ENCODE peak calls at places on chromosomes 13 and 19, in eight cellular contexts. One of them, this sample, is unnamed.

GRCh38 chr19:55152017-55152416 is 3.0 kb upstream of the TNNT1 start:
- DNase-seq in tibial nerve: no peak
- DNase-seq in thoracic aorta: no peak
- DNase-seq in Calu3: no peak
- DNase-seq in colonic mucosa: no peak
- DNase-seq in fibroblast of lung: no peak
- DNase-seq in breast epithelium: no peak
- DNase-seq in upper lobe of right lung: no peak
- DNase-seq in this sample: no peak

GRCh38 chr13:40774672-40775071 is 3.7 kb upstream of the MRPS31 start:
- DNase-seq in tibial nerve: no peak
- DNase-seq in upper lobe of right lung: no peak
- DNase-seq in thoracic aorta: no peak
- DNase-seq in colonic mucosa: no peak
- DNase-seq in breast epithelium: no peak
- DNase-seq in fibroblast of lung: no peak
- DNase-seq in Calu3: no peak
- DNase-seq in this sample: no peak

GRCh38 chr13:21106089-21106488 is 44.7 kb upstream of the LATS2 start:
- DNase-seq in fibroblast of lung: peak
- DNase-seq in thoracic aorta: no peak
- DNase-seq in breast epithelium: no peak
- DNase-seq in colonic mucosa: no peak
- DNase-seq in Calu3: no peak
- DNase-seq in tibial nerve: no peak
- DNase-seq in upper lobe of right lung: no peak
- DNase-seq in this sample: no peak

GRCh38 chr13:30906411-30906990 is 430 bp downstream of the MEDAG start:
- DNase-seq in thoracic aorta: no peak
- DNase-seq in colonic mucosa: no peak
- DNase-seq in fibroblast of lung: peak
- DNase-seq in upper lobe of right lung: no peak
- DNase-seq in breast epithelium: no peak
- DNase-seq in Calu3: peak
- DNase-seq in tibial nerve: no peak
- DNase-seq in this sample: no peak

GRCh38 chr13:63345835-63346234 is 1930.2 kb upstream of the PCDH20 start:
- DNase-seq in Calu3: no peak
- DNase-seq in thoracic aorta: no peak
- DNase-seq in colonic mucosa: no peak
- DNase-seq in fibroblast of lung: no peak
- DNase-seq in breast epithelium: no peak
- DNase-seq in tibial nerve: no peak
- DNase-seq in upper lobe of right lung: no peak
- DNase-seq in this sample: no peak

GRCh38 chr13:114107686-114108081 is 24.7 kb downstream of the RASA3 start:
- DNase-seq in fibroblast of lung: peak
- DNase-seq in upper lobe of right lung: peak
- DNase-seq in Calu3: no peak
- DNase-seq in colonic mucosa: no peak
- DNase-seq in breast epithelium: no peak
- DNase-seq in thoracic aorta: no peak
- DNase-seq in tibial nerve: no peak
- DNase-seq in this sample: peak

GRCh38 chr13:113648218-113648615 is 9.8 kb downstream of the ATP4B start:
- DNase-seq in breast epithelium: no peak
- DNase-seq in upper lobe of right lung: peak
- DNase-seq in thoracic aorta: no peak
- DNase-seq in colonic mucosa: no peak
- DNase-seq in Calu3: no peak
- DNase-seq in tibial nerve: no peak
- DNase-seq in fibroblast of lung: no peak
- DNase-seq in this sample: no peak

GRCh38 chr13:105991622-105992254 is 543.7 kb downstream of the EFNB2 start:
- DNase-seq in breast epithelium: peak
- DNase-seq in fibroblast of lung: peak
- DNase-seq in Calu3: peak
- DNase-seq in tibial nerve: no peak
- DNase-seq in upper lobe of right lung: no peak
- DNase-seq in thoracic aorta: no peak
- DNase-seq in colonic mucosa: no peak
- DNase-seq in this sample: no peak

GRCh38 chr13:40653558-40654318 is 12.7 kb downstream of the FOXO1 start:
- DNase-seq in fibroblast of lung: peak
- DNase-seq in Calu3: no peak
- DNase-seq in breast epithelium: no peak
- DNase-seq in thoracic aorta: no peak
- DNase-seq in upper lobe of right lung: no peak
- DNase-seq in colonic mucosa: no peak
- DNase-seq in tibial nerve: no peak
- DNase-seq in this sample: no peak

GRCh38 chr19:984165-984967 is at the start of gene WDR18:
- DNase-seq in fibroblast of lung: peak
- DNase-seq in colonic mucosa: peak
- DNase-seq in breast epithelium: peak
- DNase-seq in Calu3: peak
- DNase-seq in thoracic aorta: peak
- DNase-seq in tibial nerve: peak
- DNase-seq in upper lobe of right lung: peak
- DNase-seq in this sample: peak
- TF ChIP-seq CTCF in fibroblast of lung: no peak
- TF ChIP-seq CTCF in colonic mucosa: no peak
- TF ChIP-seq CTCF in breast epithelium: no peak
- TF ChIP-seq CTCF in Calu3: no peak
- TF ChIP-seq CTCF in thoracic aorta: no peak
- TF ChIP-seq CTCF in tibial nerve: peak
- TF ChIP-seq CTCF in upper lobe of right lung: peak
- TF ChIP-seq CTCF in this sample: peak

GRCh38 chr13:76904507-76904906 is 18.3 kb upstream of the KCTD12 start:
- DNase-seq in upper lobe of right lung: no peak
- DNase-seq in colonic mucosa: no peak
- DNase-seq in Calu3: no peak
- DNase-seq in breast epithelium: no peak
- DNase-seq in thoracic aorta: no peak
- DNase-seq in fibroblast of lung: no peak
- DNase-seq in tibial nerve: no peak
- DNase-seq in this sample: no peak

DNA sequence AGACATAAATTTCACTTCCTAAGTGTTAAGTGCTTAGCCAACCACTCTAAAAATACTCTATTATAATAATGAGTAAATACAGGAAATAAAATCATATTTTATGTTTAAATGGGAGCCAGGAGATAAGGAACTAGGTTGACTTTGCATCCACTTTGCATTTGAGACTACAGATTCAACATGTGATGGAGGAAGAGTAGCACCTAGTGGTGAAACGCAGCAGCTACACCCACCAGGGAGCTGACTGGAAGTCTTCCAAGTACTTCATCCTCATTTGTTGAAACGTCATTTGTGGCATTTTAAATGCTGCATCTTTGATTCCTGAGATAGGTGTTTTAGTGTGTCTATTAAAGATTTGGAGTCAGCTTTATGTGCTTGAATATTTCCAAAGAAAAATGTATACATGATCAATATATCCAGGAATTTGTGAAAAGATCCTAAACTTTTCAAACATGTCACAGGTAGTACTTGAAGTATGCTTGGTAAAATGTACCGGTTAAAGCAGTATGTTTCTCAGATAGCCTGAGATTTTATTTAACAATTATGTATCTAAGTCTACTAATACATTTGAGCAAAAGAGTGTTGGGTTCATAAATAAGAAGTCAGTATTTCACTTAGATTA is 17.4 kb upstream of the KCTD12 start:
- DNase-seq in breast epithelium: peak
- DNase-seq in Calu3: peak
- DNase-seq in fibroblast of lung: peak
- DNase-seq in thoracic aorta: no peak
- DNase-seq in upper lobe of right lung: no peak
- DNase-seq in colonic mucosa: peak
- DNase-seq in tibial nerve: peak
- DNase-seq in this sample: no peak
- TF ChIP-seq CTCF in breast epithelium: peak
- TF ChIP-seq CTCF in Calu3: peak
- TF ChIP-seq CTCF in fibroblast of lung: peak
- TF ChIP-seq CTCF in thoracic aorta: peak
- TF ChIP-seq CTCF in upper lobe of right lung: peak
- TF ChIP-seq CTCF in colonic mucosa: peak
- TF ChIP-seq CTCF in tibial nerve: peak
- TF ChIP-seq CTCF in this sample: peak

GRCh38 chr19:10468133-10468532 is 35.0 kb downstream of the KEAP1 start:
- DNase-seq in Calu3: no peak
- DNase-seq in tibial nerve: no peak
- DNase-seq in fibroblast of lung: no peak
- DNase-seq in breast epithelium: no peak
- DNase-seq in colonic mucosa: no peak
- DNase-seq in upper lobe of right lung: no peak
- DNase-seq in thoracic aorta: no peak
- DNase-seq in this sample: no peak

GRCh38 chr19:10474962-10475451 is 28.1 kb downstream of the KEAP1 start:
- DNase-seq in colonic mucosa: no peak
- DNase-seq in tibial nerve: no peak
- DNase-seq in breast epithelium: no peak
- DNase-seq in thoracic aorta: no peak
- DNase-seq in upper lobe of right lung: no peak
- DNase-seq in Calu3: no peak
- DNase-seq in fibroblast of lung: no peak
- DNase-seq in this sample: no peak

GRCh38 chr19:10467104-10467706 is 36.0 kb downstream of the KEAP1 start:
- DNase-seq in breast epithelium: no peak
- DNase-seq in upper lobe of right lung: no peak
- DNase-seq in tibial nerve: no peak
- DNase-seq in colonic mucosa: no peak
- DNase-seq in Calu3: no peak
- DNase-seq in thoracic aorta: no peak
- DNase-seq in fibroblast of lung: no peak
- DNase-seq in this sample: no peak

GRCh38 chr19:10473192-10473591 is 30.0 kb downstream of the KEAP1 start:
- DNase-seq in colonic mucosa: no peak
- DNase-seq in fibroblast of lung: no peak
- DNase-seq in breast epithelium: no peak
- DNase-seq in thoracic aorta: no peak
- DNase-seq in tibial nerve: no peak
- DNase-seq in upper lobe of right lung: no peak
- DNase-seq in Calu3: no peak
- DNase-seq in this sample: no peak

DNA sequence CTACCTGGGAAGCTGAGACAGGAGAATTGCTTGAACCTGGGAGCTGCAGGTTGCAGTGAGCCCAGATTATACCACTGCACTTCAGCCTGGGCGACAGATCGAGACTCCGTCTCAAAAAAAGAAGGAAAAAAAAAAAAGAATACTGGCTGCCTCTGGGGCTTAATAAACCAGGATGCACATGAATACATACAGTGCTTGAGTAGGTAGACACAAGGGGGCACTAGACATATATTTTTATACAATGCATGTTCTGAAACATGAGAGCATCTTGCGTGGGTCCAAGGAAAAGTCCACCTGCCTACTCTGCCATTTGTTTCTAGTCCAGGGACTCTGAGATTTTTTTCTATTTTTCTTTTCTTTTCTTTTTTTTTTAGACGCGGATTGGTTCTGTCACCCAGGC is 31.2 kb downstream of the KEAP1 start:
- DNase-seq in Calu3: no peak
- DNase-seq in colonic mucosa: no peak
- DNase-seq in upper lobe of right lung: no peak
- DNase-seq in tibial nerve: no peak
- DNase-seq in thoracic aorta: no peak
- DNase-seq in breast epithelium: no peak
- DNase-seq in fibroblast of lung: peak
- DNase-seq in this sample: no peak
- TF ChIP-seq CTCF in Calu3: peak
- TF ChIP-seq CTCF in colonic mucosa: peak
- TF ChIP-seq CTCF in upper lobe of right lung: peak
- TF ChIP-seq CTCF in tibial nerve: no peak
- TF ChIP-seq CTCF in thoracic aorta: peak
- TF ChIP-seq CTCF in breast epithelium: no peak
- TF ChIP-seq CTCF in fibroblast of lung: peak
- TF ChIP-seq CTCF in this sample: peak

GRCh38 chr19:12938536-12939291 is at the start of gene CALR:
- DNase-seq in breast epithelium: no peak
- DNase-seq in Calu3: peak
- DNase-seq in upper lobe of right lung: no peak
- DNase-seq in colonic mucosa: peak
- DNase-seq in fibroblast of lung: peak
- DNase-seq in tibial nerve: no peak
- DNase-seq in thoracic aorta: no peak
- DNase-seq in this sample: no peak
- TF ChIP-seq CTCF in breast epithelium: peak
- TF ChIP-seq CTCF in Calu3: no peak
- TF ChIP-seq CTCF in upper lobe of right lung: no peak
- TF ChIP-seq CTCF in colonic mucosa: no peak
- TF ChIP-seq CTCF in fibroblast of lung: no peak
- TF ChIP-seq CTCF in tibial nerve: peak
- TF ChIP-seq CTCF in thoracic aorta: no peak
- TF ChIP-seq CTCF in this sample: peak

This sample was measured in chondrocyte.